ENCODE peak calls at places on chromosomes 4 and X, in seven cellular contexts. K is ascending aorta, F is breast epithelium, J is adipocyte, N is fibroblast of lung, G is heart left ventricle, P is hepatocyte. L is an unnamed sample. For H3K4me1, the result is how much of the 10 kb centered on the place peaks cover.

GRCh38 chrX:134247492-134247891 is 10.5 kb downstream of the CCDC160 start:
- DNase-seq in K (no peak), P (no peak), J (no peak), F (no peak), G (no peak), N (no peak), L (no peak)

GRCh38 chr4:10105421-10105820 is 11.2 kb downstream of the WDR1 start:
- DNase-seq in P (no peak), J (no peak), G (no peak), K (no peak), N (no peak), F (no peak), L (no peak)

GRCh38 chr4:185134176-185134869 is 8.7 kb upstream of the SLC25A4 start:
- DNase-seq in P (peak), G (no peak), K (no peak), F (no peak), N (peak), J (peak), L (peak)

GRCh38 chr4:136967069-136967468 is 565.2 kb downstream of the PCDH18 start:
- DNase-seq in F (no peak), G (no peak), P (no peak), J (no peak), N (no peak), K (no peak), L (no peak)

GRCh38 chr4:10611673-10612072 is 72.9 kb downstream of the CLNK start:
- DNase-seq in G (no peak), F (no peak), N (peak), J (peak), P (peak), K (no peak), L (peak)

GRCh38 chr4:185559913-185560281 is 24.6 kb upstream of the PDLIM3 start:
- DNase-seq in K (peak), F (peak), J (peak), P (peak), G (peak), N (peak), L (peak)

GRCh38 chrX:118181030-118181429 is 64.4 kb upstream of the KLHL13 start:
- DNase-seq in N (peak), F (no peak), P (no peak), K (no peak), G (no peak), J (peak), L (no peak)

GRCh38 chr4:57048590-57049304 is 61.4 kb downstream of the IGFBP7 start:
- DNase-seq in P (no peak), N (no peak), G (no peak), F (no peak), K (no peak), J (no peak), L (no peak)

GRCh38 chr4:152590179-152591031 is 54.5 kb upstream of the FBXW7 start:
- DNase-seq in K (no peak), J (peak), N (peak), G (no peak), P (peak), F (peak), L (no peak)

GRCh38 chr4:153169811-153170210 is 34.4 kb upstream of the TRIM2 start:
- DNase-seq in N (no peak), G (no peak), K (no peak), J (no peak), P (no peak), F (no peak), L (no peak)

GRCh38 chrX:10350991-10351390 is 194.2 kb downstream of the CLCN4 start:
- DNase-seq in P (no peak), J (no peak), N (peak), K (no peak), F (no peak), G (no peak), L (no peak)

GRCh38 chr4:148203056-148203898 is 238.9 kb downstream of the NR3C2 start:
- DNase-seq in K (no peak), N (no peak), P (peak), F (no peak), G (peak), J (no peak), L (peak)

DNA sequence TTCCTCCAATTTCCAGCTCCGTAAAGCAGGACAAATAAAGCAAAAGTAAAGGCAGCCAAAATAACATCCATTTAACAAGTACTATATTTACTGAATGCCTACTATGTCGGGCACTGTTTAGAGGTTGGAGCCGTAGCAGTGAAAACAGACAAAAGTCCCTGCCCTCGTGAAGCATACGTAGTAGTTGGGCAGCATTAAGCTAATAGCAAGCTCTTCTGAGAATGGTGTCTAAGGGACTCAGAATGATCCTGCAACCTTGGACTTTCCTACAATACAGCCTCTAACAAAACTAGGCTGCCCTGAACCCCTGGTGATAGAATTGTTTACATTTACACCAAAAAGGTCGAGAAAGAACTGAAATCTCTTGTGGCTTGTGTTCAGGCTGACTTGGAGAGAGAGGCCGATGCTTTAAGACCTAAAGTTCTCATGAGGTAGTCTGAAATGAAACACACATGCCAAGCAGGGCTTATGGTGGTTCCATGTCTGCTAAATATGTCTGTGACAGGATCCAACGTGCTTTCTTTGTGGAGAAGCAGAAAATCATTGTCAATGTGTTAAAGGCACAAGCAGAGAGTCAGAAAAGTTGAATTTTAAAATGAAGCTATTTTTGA is 876 bp upstream of the PDGFC start:
- DNase-seq in J (no peak), K (no peak), P (peak), N (no peak), G (no peak), F (no peak), L (peak)
- H3K4me1 ChIP-seq in J (half or more), K (under half), P (under half), N (under half), G (under half), F (under half), L (under half)

GRCh38 chr4:8439914-8440490 is 521 bp downstream of the ACOX3 start:
- DNase-seq in P (no peak), G (no peak), K (no peak), N (no peak), J (no peak), F (peak), L (no peak)
- H3K4me1 ChIP-seq in P (under half), G (under half), K (under half), N (under half), J (half or more), F (under half), L (half or more)

GRCh38 chr4:3387943-3388348 is 53.8 kb upstream of the HGFAC start:
- DNase-seq in P (no peak), G (peak), K (peak), N (peak), J (peak), F (peak), L (peak)

GRCh38 chr4:3387154-3387942 is 54.4 kb upstream of the HGFAC start:
- DNase-seq in G (no peak), P (no peak), J (no peak), N (no peak), K (no peak), F (no peak), L (no peak)

GRCh38 chr4:3389186-3389878 is 52.4 kb upstream of the HGFAC start:
- DNase-seq in G (no peak), K (no peak), J (no peak), P (no peak), N (no peak), F (no peak), L (no peak)

GRCh38 chr4:3389879-3390840 is 51.6 kb upstream of the HGFAC start:
- DNase-seq in P (no peak), K (no peak), F (no peak), J (no peak), N (no peak), G (no peak), L (peak)

GRCh38 chr4:3388461-3389185 is 53.1 kb upstream of the HGFAC start:
- DNase-seq in P (no peak), J (peak), N (peak), G (no peak), F (no peak), K (no peak), L (peak)
- H3K4me1 ChIP-seq in P (under half), J (under half), N (under half), G (under half), F (under half), K (under half), L (half or more)

GRCh38 chrX:12955882-12956703 is 18.8 kb upstream of the TMSB4X start:
- DNase-seq in J (peak), F (no peak), G (peak), P (peak), K (no peak), N (peak), L (no peak)
- H3K4me1 ChIP-seq in J (under half), F (under half), G (under half), P (under half), K (under half), N (under half), L (under half)

GRCh38 chr4:67699603-67700002 is 1.4 kb downstream of the UBA6 start:
- DNase-seq in P (no peak), G (no peak), J (no peak), N (no peak), K (no peak), F (no peak), L (no peak)
- H3K4me1 ChIP-seq in P (under half), G (under half), J (under half), N (under half), K (under half), F (under half), L (under half)

GRCh38 chrX:46957299-46957698 is 45.1 kb downstream of the JADE3 start:
- DNase-seq in N (no peak), J (no peak), P (no peak), K (no peak), F (no peak), G (no peak), L (no peak)

GRCh38 chrX:46953137-46953527 is 40.9 kb downstream of the JADE3 start:
- DNase-seq in K (no peak), G (no peak), N (no peak), F (no peak), J (no peak), P (no peak), L (no peak)

GRCh38 chrX:46953597-46953996 is 41.4 kb downstream of the JADE3 start:
- DNase-seq in K (no peak), F (no peak), P (no peak), N (peak), J (no peak), G (no peak), L (peak)

GRCh38 chrX:46959101-46959500 is 46.9 kb downstream of the JADE3 start:
- DNase-seq in G (no peak), N (no peak), P (no peak), J (no peak), K (no peak), F (no peak), L (no peak)

DNA sequence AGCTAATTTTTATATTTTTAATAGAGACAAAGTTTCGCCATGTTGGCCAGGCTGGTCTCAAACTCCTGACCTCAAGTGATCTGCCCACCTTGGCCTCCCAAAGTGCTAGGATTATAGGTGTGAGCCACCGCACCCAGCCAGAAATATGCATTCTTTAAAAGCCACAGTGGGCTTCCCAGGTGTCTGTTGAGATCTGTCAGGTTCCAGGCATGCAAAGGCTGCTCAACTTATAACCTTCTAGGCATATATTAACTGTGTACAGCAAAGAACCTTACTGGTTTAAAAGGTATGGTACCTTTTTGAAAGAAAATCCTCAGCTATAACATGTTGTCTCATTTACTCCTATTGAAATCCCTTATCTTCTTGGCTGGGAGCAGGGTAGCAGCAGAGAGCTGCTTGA is 42.5 kb downstream of the JADE3 start:
- DNase-seq in K (no peak), G (no peak), F (no peak), J (no peak), N (no peak), P (no peak), L (no peak)
- H3K4me1 ChIP-seq in K (under half), G (under half), F (under half), J (under half), N (under half), P (under half), L (under half)

L was measured in cardiac muscle cell.